ENCODE peak calls at places on chromosomes 12 and 14, in six cellular contexts. One of them, this sample, is unnamed.

GRCh38 chr14:96100171-96101064 is 61.3 kb downstream of the C14orf132 start:
- DNase-seq in ecto neural progenitor cell: peak
- DNase-seq in NCI-H146: peak
- DNase-seq in activated CD4-positive, alpha-beta T cell treated with anti-CD3 and anti-CD28 coated beads, Interleukin-2, amount 50 U/mL, for 1 hour: peak
- DNase-seq in mesenchymal stem cell: peak
- DNase-seq in glutamatergic neuron: peak
- DNase-seq in this sample: peak

GRCh38 chr12:25071366-25071765 is 122.5 kb upstream of the BCAT1 start:
- DNase-seq in glutamatergic neuron: no peak
- DNase-seq in NCI-H146: no peak
- DNase-seq in mesenchymal stem cell: no peak
- DNase-seq in ecto neural progenitor cell: no peak
- DNase-seq in activated CD4-positive, alpha-beta T cell treated with anti-CD3 and anti-CD28 coated beads, Interleukin-2, amount 50 U/mL, for 1 hour: no peak
- DNase-seq in this sample: no peak

GRCh38 chr12:8828514-8829127 is 6.2 kb downstream of the A2ML1 start:
- DNase-seq in ecto neural progenitor cell: no peak
- DNase-seq in mesenchymal stem cell: no peak
- DNase-seq in NCI-H146: no peak
- DNase-seq in glutamatergic neuron: no peak
- DNase-seq in activated CD4-positive, alpha-beta T cell treated with anti-CD3 and anti-CD28 coated beads, Interleukin-2, amount 50 U/mL, for 1 hour: no peak
- DNase-seq in this sample: no peak

GRCh38 chr14:96383445-96383844 is 8.5 kb upstream of the AK7 start:
- DNase-seq in ecto neural progenitor cell: no peak
- DNase-seq in glutamatergic neuron: no peak
- DNase-seq in mesenchymal stem cell: peak
- DNase-seq in NCI-H146: no peak
- DNase-seq in activated CD4-positive, alpha-beta T cell treated with anti-CD3 and anti-CD28 coated beads, Interleukin-2, amount 50 U/mL, for 1 hour: no peak
- DNase-seq in this sample: no peak

GRCh38 chr14:22848391-22849164 is 12.2 kb downstream of the MMP14 start:
- DNase-seq in NCI-H146: no peak
- DNase-seq in glutamatergic neuron: no peak
- DNase-seq in ecto neural progenitor cell: no peak
- DNase-seq in mesenchymal stem cell: peak
- DNase-seq in activated CD4-positive, alpha-beta T cell treated with anti-CD3 and anti-CD28 coated beads, Interleukin-2, amount 50 U/mL, for 1 hour: no peak
- DNase-seq in this sample: no peak

GRCh38 chr14:79278286-79278797 is 933.0 kb downstream of the DIO2 start:
- DNase-seq in glutamatergic neuron: peak
- DNase-seq in activated CD4-positive, alpha-beta T cell treated with anti-CD3 and anti-CD28 coated beads, Interleukin-2, amount 50 U/mL, for 1 hour: no peak
- DNase-seq in ecto neural progenitor cell: peak
- DNase-seq in NCI-H146: no peak
- DNase-seq in mesenchymal stem cell: no peak
- DNase-seq in this sample: no peak

GRCh38 chr14:86203843-86204242 is 673.9 kb downstream of the FLRT2 start:
- DNase-seq in NCI-H146: no peak
- DNase-seq in glutamatergic neuron: no peak
- DNase-seq in ecto neural progenitor cell: no peak
- DNase-seq in activated CD4-positive, alpha-beta T cell treated with anti-CD3 and anti-CD28 coated beads, Interleukin-2, amount 50 U/mL, for 1 hour: no peak
- DNase-seq in mesenchymal stem cell: no peak
- DNase-seq in this sample: no peak

GRCh38 chr14:60933920-60934655 is 46.8 kb downstream of the TRMT5 start:
- DNase-seq in NCI-H146: no peak
- DNase-seq in ecto neural progenitor cell: no peak
- DNase-seq in mesenchymal stem cell: no peak
- DNase-seq in activated CD4-positive, alpha-beta T cell treated with anti-CD3 and anti-CD28 coated beads, Interleukin-2, amount 50 U/mL, for 1 hour: no peak
- DNase-seq in glutamatergic neuron: no peak
- DNase-seq in this sample: no peak

GRCh38 chr14:95884377-95884776 is 7.7 kb downstream of the TUNAR start:
- DNase-seq in glutamatergic neuron: no peak
- DNase-seq in ecto neural progenitor cell: no peak
- DNase-seq in mesenchymal stem cell: no peak
- DNase-seq in activated CD4-positive, alpha-beta T cell treated with anti-CD3 and anti-CD28 coated beads, Interleukin-2, amount 50 U/mL, for 1 hour: no peak
- DNase-seq in NCI-H146: no peak
- DNase-seq in this sample: no peak

GRCh38 chr12:131122631-131123030 is 168.9 kb downstream of the ADGRD1 start:
- DNase-seq in glutamatergic neuron: no peak
- DNase-seq in mesenchymal stem cell: no peak
- DNase-seq in activated CD4-positive, alpha-beta T cell treated with anti-CD3 and anti-CD28 coated beads, Interleukin-2, amount 50 U/mL, for 1 hour: no peak
- DNase-seq in ecto neural progenitor cell: peak
- DNase-seq in NCI-H146: no peak
- DNase-seq in this sample: no peak

GRCh38 chr14:33435911-33436310 is 497.2 kb downstream of the NPAS3 start:
- DNase-seq in activated CD4-positive, alpha-beta T cell treated with anti-CD3 and anti-CD28 coated beads, Interleukin-2, amount 50 U/mL, for 1 hour: no peak
- DNase-seq in NCI-H146: no peak
- DNase-seq in glutamatergic neuron: no peak
- DNase-seq in ecto neural progenitor cell: no peak
- DNase-seq in mesenchymal stem cell: peak
- DNase-seq in this sample: peak

GRCh38 chr12:57898308-57898970 is 42.9 kb upstream of the ATP23 start:
- DNase-seq in NCI-H146: no peak
- DNase-seq in mesenchymal stem cell: no peak
- DNase-seq in ecto neural progenitor cell: no peak
- DNase-seq in activated CD4-positive, alpha-beta T cell treated with anti-CD3 and anti-CD28 coated beads, Interleukin-2, amount 50 U/mL, for 1 hour: no peak
- DNase-seq in glutamatergic neuron: no peak
- DNase-seq in this sample: no peak

GRCh38 chr12:131135311-131135785 is 181.6 kb downstream of the ADGRD1 start:
- DNase-seq in NCI-H146: no peak
- DNase-seq in mesenchymal stem cell: no peak
- DNase-seq in activated CD4-positive, alpha-beta T cell treated with anti-CD3 and anti-CD28 coated beads, Interleukin-2, amount 50 U/mL, for 1 hour: no peak
- DNase-seq in ecto neural progenitor cell: no peak
- DNase-seq in glutamatergic neuron: no peak
- DNase-seq in this sample: no peak

GRCh38 chr12:113332688-113333087 is 2.2 kb downstream of the SLC8B1 start:
- DNase-seq in mesenchymal stem cell: no peak
- DNase-seq in activated CD4-positive, alpha-beta T cell treated with anti-CD3 and anti-CD28 coated beads, Interleukin-2, amount 50 U/mL, for 1 hour: no peak
- DNase-seq in glutamatergic neuron: peak
- DNase-seq in NCI-H146: no peak
- DNase-seq in ecto neural progenitor cell: no peak
- DNase-seq in this sample: no peak

GRCh38 chr12:80711866-80712265 is 4.4 kb downstream of the MYF6 start:
- DNase-seq in ecto neural progenitor cell: no peak
- DNase-seq in mesenchymal stem cell: no peak
- DNase-seq in NCI-H146: no peak
- DNase-seq in activated CD4-positive, alpha-beta T cell treated with anti-CD3 and anti-CD28 coated beads, Interleukin-2, amount 50 U/mL, for 1 hour: no peak
- DNase-seq in glutamatergic neuron: no peak
- DNase-seq in this sample: no peak

GRCh38 chr12:4099276-4099675 is 174.3 kb upstream of the CCND2 start:
- DNase-seq in activated CD4-positive, alpha-beta T cell treated with anti-CD3 and anti-CD28 coated beads, Interleukin-2, amount 50 U/mL, for 1 hour: no peak
- DNase-seq in glutamatergic neuron: no peak
- DNase-seq in ecto neural progenitor cell: no peak
- DNase-seq in NCI-H146: no peak
- DNase-seq in mesenchymal stem cell: no peak
- DNase-seq in this sample: no peak

GRCh38 chr14:90483551-90483950 is 86.7 kb downstream of the CALM1 start:
- DNase-seq in NCI-H146: peak
- DNase-seq in mesenchymal stem cell: no peak
- DNase-seq in activated CD4-positive, alpha-beta T cell treated with anti-CD3 and anti-CD28 coated beads, Interleukin-2, amount 50 U/mL, for 1 hour: peak
- DNase-seq in glutamatergic neuron: no peak
- DNase-seq in ecto neural progenitor cell: no peak
- DNase-seq in this sample: no peak

GRCh38 chr12:103909811-103910210 is 20.4 kb upstream of the HSP90B1 start:
- DNase-seq in NCI-H146: no peak
- DNase-seq in mesenchymal stem cell: peak
- DNase-seq in ecto neural progenitor cell: no peak
- DNase-seq in glutamatergic neuron: no peak
- DNase-seq in activated CD4-positive, alpha-beta T cell treated with anti-CD3 and anti-CD28 coated beads, Interleukin-2, amount 50 U/mL, for 1 hour: no peak
- DNase-seq in this sample: no peak

GRCh38 chr12:68007466-68007865 is 18.2 kb downstream of the IFNG-AS1 start:
- DNase-seq in glutamatergic neuron: no peak
- DNase-seq in activated CD4-positive, alpha-beta T cell treated with anti-CD3 and anti-CD28 coated beads, Interleukin-2, amount 50 U/mL, for 1 hour: no peak
- DNase-seq in mesenchymal stem cell: peak
- DNase-seq in ecto neural progenitor cell: no peak
- DNase-seq in NCI-H146: no peak
- DNase-seq in this sample: no peak

GRCh38 chr12:23084236-23084995 is 459.4 kb downstream of the ETNK1 start:
- DNase-seq in NCI-H146: peak
- DNase-seq in activated CD4-positive, alpha-beta T cell treated with anti-CD3 and anti-CD28 coated beads, Interleukin-2, amount 50 U/mL, for 1 hour: no peak
- DNase-seq in mesenchymal stem cell: peak
- DNase-seq in ecto neural progenitor cell: no peak
- DNase-seq in glutamatergic neuron: no peak
- DNase-seq in this sample: peak

GRCh38 chr12:89856431-89856830 is 147.8 kb upstream of the ATP2B1 start:
- DNase-seq in activated CD4-positive, alpha-beta T cell treated with anti-CD3 and anti-CD28 coated beads, Interleukin-2, amount 50 U/mL, for 1 hour: no peak
- DNase-seq in glutamatergic neuron: no peak
- DNase-seq in ecto neural progenitor cell: no peak
- DNase-seq in NCI-H146: no peak
- DNase-seq in mesenchymal stem cell: peak
- DNase-seq in this sample: peak

GRCh38 chr12:2944401-2945047 is 14.7 kb upstream of the TEAD4 start:
- DNase-seq in ecto neural progenitor cell: peak
- DNase-seq in NCI-H146: peak
- DNase-seq in mesenchymal stem cell: peak
- DNase-seq in activated CD4-positive, alpha-beta T cell treated with anti-CD3 and anti-CD28 coated beads, Interleukin-2, amount 50 U/mL, for 1 hour: peak
- DNase-seq in glutamatergic neuron: peak
- DNase-seq in this sample: no peak

GRCh38 chr14:23378612-23379220 is 1.9 kb downstream of the CMTM5 start:
- DNase-seq in mesenchymal stem cell: no peak
- DNase-seq in NCI-H146: no peak
- DNase-seq in activated CD4-positive, alpha-beta T cell treated with anti-CD3 and anti-CD28 coated beads, Interleukin-2, amount 50 U/mL, for 1 hour: no peak
- DNase-seq in ecto neural progenitor cell: no peak
- DNase-seq in glutamatergic neuron: no peak
- DNase-seq in this sample: no peak

GRCh38 chr12:11998944-11999315 is 71.8 kb upstream of the BCL2L14 start:
- DNase-seq in mesenchymal stem cell: no peak
- DNase-seq in activated CD4-positive, alpha-beta T cell treated with anti-CD3 and anti-CD28 coated beads, Interleukin-2, amount 50 U/mL, for 1 hour: no peak
- DNase-seq in ecto neural progenitor cell: no peak
- DNase-seq in NCI-H146: no peak
- DNase-seq in glutamatergic neuron: no peak
- DNase-seq in this sample: no peak

GRCh38 chr14:65103150-65103760 is 938 bp upstream of the MAX start:
- DNase-seq in ecto neural progenitor cell: no peak
- DNase-seq in mesenchymal stem cell: peak
- DNase-seq in glutamatergic neuron: peak
- DNase-seq in NCI-H146: peak
- DNase-seq in activated CD4-positive, alpha-beta T cell treated with anti-CD3 and anti-CD28 coated beads, Interleukin-2, amount 50 U/mL, for 1 hour: no peak
- DNase-seq in this sample: peak

GRCh38 chr12:129193263-129193871 is 340.1 kb downstream of the GLT1D1 start:
- DNase-seq in glutamatergic neuron: peak
- DNase-seq in activated CD4-positive, alpha-beta T cell treated with anti-CD3 and anti-CD28 coated beads, Interleukin-2, amount 50 U/mL, for 1 hour: no peak
- DNase-seq in NCI-H146: peak
- DNase-seq in ecto neural progenitor cell: no peak
- DNase-seq in mesenchymal stem cell: no peak
- DNase-seq in this sample: no peak

GRCh38 chr12:91551242-91551641 is 368.6 kb upstream of the DCN start:
- DNase-seq in glutamatergic neuron: no peak
- DNase-seq in NCI-H146: no peak
- DNase-seq in activated CD4-positive, alpha-beta T cell treated with anti-CD3 and anti-CD28 coated beads, Interleukin-2, amount 50 U/mL, for 1 hour: no peak
- DNase-seq in ecto neural progenitor cell: no peak
- DNase-seq in mesenchymal stem cell: no peak
- DNase-seq in this sample: no peak

GRCh38 chr12:1474567-1475153 is 119.7 kb downstream of the FBXL14 start:
- DNase-seq in mesenchymal stem cell: peak
- DNase-seq in ecto neural progenitor cell: peak
- DNase-seq in activated CD4-positive, alpha-beta T cell treated with anti-CD3 and anti-CD28 coated beads, Interleukin-2, amount 50 U/mL, for 1 hour: no peak
- DNase-seq in NCI-H146: no peak
- DNase-seq in glutamatergic neuron: no peak
- DNase-seq in this sample: no peak

GRCh38 chr14:74618078-74618952 is 6.3 kb upstream of the LTBP2 start:
- DNase-seq in activated CD4-positive, alpha-beta T cell treated with anti-CD3 and anti-CD28 coated beads, Interleukin-2, amount 50 U/mL, for 1 hour: peak
- DNase-seq in mesenchymal stem cell: peak
- DNase-seq in NCI-H146: no peak
- DNase-seq in ecto neural progenitor cell: no peak
- DNase-seq in glutamatergic neuron: no peak
- DNase-seq in this sample: peak

GRCh38 chr12:53791735-53792326 is 40.1 kb upstream of the CISTR start:
- DNase-seq in NCI-H146: no peak
- DNase-seq in mesenchymal stem cell: peak
- DNase-seq in ecto neural progenitor cell: no peak
- DNase-seq in glutamatergic neuron: peak
- DNase-seq in activated CD4-positive, alpha-beta T cell treated with anti-CD3 and anti-CD28 coated beads, Interleukin-2, amount 50 U/mL, for 1 hour: peak
- DNase-seq in this sample: no peak

GRCh38 chr14:37420622-37421021 is 174.4 kb downstream of the FOXA1 start:
- DNase-seq in glutamatergic neuron: no peak
- DNase-seq in ecto neural progenitor cell: no peak
- DNase-seq in NCI-H146: no peak
- DNase-seq in activated CD4-positive, alpha-beta T cell treated with anti-CD3 and anti-CD28 coated beads, Interleukin-2, amount 50 U/mL, for 1 hour: no peak
- DNase-seq in mesenchymal stem cell: no peak
- DNase-seq in this sample: no peak

GRCh38 chr14:57009585-57010515 is 199.6 kb upstream of the OTX2 start:
- DNase-seq in glutamatergic neuron: peak
- DNase-seq in NCI-H146: peak
- DNase-seq in ecto neural progenitor cell: no peak
- DNase-seq in mesenchymal stem cell: no peak
- DNase-seq in activated CD4-positive, alpha-beta T cell treated with anti-CD3 and anti-CD28 coated beads, Interleukin-2, amount 50 U/mL, for 1 hour: no peak
- DNase-seq in this sample: no peak

GRCh38 chr12:116466536-116466935 is 92.6 kb upstream of the MAP1LC3B2 start:
- DNase-seq in ecto neural progenitor cell: no peak
- DNase-seq in mesenchymal stem cell: peak
- DNase-seq in glutamatergic neuron: no peak
- DNase-seq in activated CD4-positive, alpha-beta T cell treated with anti-CD3 and anti-CD28 coated beads, Interleukin-2, amount 50 U/mL, for 1 hour: no peak
- DNase-seq in NCI-H146: no peak
- DNase-seq in this sample: no peak

This sample was measured in RKO.